ENCODE peak calls at places on chromosomes 5 and 9, in seven cellular contexts. M is lower leg skin, Y is LNCaP clone FGC, N is hepatocyte, W is IMR-90, G is heart right ventricle, A is endodermal cell. L is an unnamed sample.

GRCh38 chr5:14395411-14395810 is 186.2 kb upstream of the OTULINL start:
- DNase-seq in M (no peak), Y (no peak), N (no peak), W (no peak), G (no peak), A (no peak), L (no peak)

GRCh38 chr5:159987031-159987674 is 21.8 kb upstream of the TTC1 start:
- DNase-seq in M (peak; percentile 93), Y (peak; percentile 71), N (peak; percentile 90), W (peak; percentile 58), G (peak; percentile 74), A (peak; percentile 95), L (peak; percentile 86)

GRCh38 chr5:6820851-6821479 is 107.7 kb downstream of the TENT4A start:
- DNase-seq in M (no peak), Y (no peak), N (peak; percentile 67), W (no peak), G (no peak), A (peak; percentile 92), L (no peak)

GRCh38 chr9:137757613-137758029 is 120.0 kb upstream of the CACNA1B start:
- DNase-seq in M (no peak), Y (no peak), N (no peak), W (peak; percentile 86), G (no peak), A (no peak), L (no peak)

GRCh38 chr5:111699976-111700375 is 57.0 kb downstream of the NREP start:
- DNase-seq in M (no peak), Y (no peak), N (no peak), W (no peak), G (no peak), A (no peak), L (no peak)

GRCh38 chr9:136367296-136368145 is 4.0 kb upstream of the DNLZ start:
- DNase-seq in M (no peak), Y (no peak), N (no peak), W (no peak), G (no peak), A (no peak), L (no peak)

GRCh38 chr5:28483327-28484025 is 1445.1 kb upstream of the CDH9 start:
- DNase-seq in M (no peak), Y (no peak), N (no peak), W (no peak), G (no peak), A (no peak), L (no peak)

GRCh38 chr9:114039484-114039883 is 38.6 kb downstream of the AMBP start:
- DNase-seq in M (no peak), Y (no peak), N (no peak), W (no peak), G (no peak), A (peak; percentile 15), L (no peak)

GRCh38 chr5:180208435-180209081 is 453 bp downstream of the RASGEF1C start:
- DNase-seq in M (peak; percentile 80), Y (no peak), N (peak; percentile 50), W (no peak), G (no peak), A (peak; percentile 77), L (peak; percentile 83)

GRCh38 chr5:170287532-170287931 is 10.0 kb downstream of the LCP2 start:
- DNase-seq in M (no peak), Y (no peak), N (no peak), W (no peak), G (no peak), A (no peak), L (no peak)

GRCh38 chr9:124267271-124267807 is 9.6 kb downstream of the NEK6 start:
- DNase-seq in M (peak; percentile 91), Y (no peak), N (no peak), W (peak; percentile 85), G (no peak), A (no peak), L (no peak)

GRCh38 chr5:168681556-168682183 is 102.5 kb upstream of the PANK3 start:
- DNase-seq in M (no peak), Y (no peak), N (peak; percentile 60), W (peak; percentile 57), G (peak; percentile 56), A (peak; percentile 59), L (no peak)

GRCh38 chr9:135355466-135356420 is 123.8 kb upstream of the PPP1R26 start:
- DNase-seq in M (no peak), Y (no peak), N (no peak), W (no peak), G (no peak), A (no peak), L (no peak)

GRCh38 chr9:128702949-128703615 is 779 bp downstream of the PKN3 start:
- DNase-seq in M (peak; percentile 87), Y (no peak), N (no peak), W (no peak), G (peak; percentile 53), A (peak; percentile 88), L (no peak)

GRCh38 chr5:148809781-148810524 is 16.5 kb upstream of the ADRB2 start:
- DNase-seq in M (no peak), Y (no peak), N (no peak), W (no peak), G (no peak), A (no peak), L (no peak)

GRCh38 chr5:1480217-1480616 is 35.0 kb upstream of the SLC6A3 start:
- DNase-seq in M (no peak), Y (no peak), N (no peak), W (no peak), G (peak; percentile 47), A (peak; percentile 62), L (no peak)

GRCh38 chr9:127417130-127418036 is 6.8 kb upstream of the ZNF79 start:
- DNase-seq in M (no peak), Y (no peak), N (no peak), W (peak; percentile 78), G (no peak), A (no peak), L (no peak)

GRCh38 chr9:13787234-13787833 is 507.8 kb upstream of the MPDZ start:
- DNase-seq in M (no peak), Y (no peak), N (peak; percentile 27), W (peak; percentile 46), G (no peak), A (no peak), L (no peak)

DNA sequence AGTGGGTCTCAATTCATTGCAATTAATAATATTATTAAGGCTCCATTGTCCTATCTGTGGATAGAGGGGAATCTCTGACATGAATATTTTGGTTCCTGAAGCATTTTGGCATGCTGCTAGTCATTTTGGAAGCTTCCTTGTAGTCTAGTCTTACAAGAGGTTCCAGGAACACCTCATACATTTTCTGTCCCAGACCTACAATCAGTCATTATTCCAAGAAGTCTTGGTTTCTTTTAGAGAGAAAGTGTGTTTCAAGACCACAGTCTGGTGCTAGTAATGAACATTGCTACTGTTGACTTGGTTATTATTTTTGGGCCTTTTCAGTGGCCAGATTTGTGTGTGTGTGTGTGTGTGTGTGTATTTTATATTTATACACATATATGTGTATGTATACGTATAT is 98.9 kb downstream of the ERCC6L2 start:
- DNase-seq in M (no peak), Y (no peak), N (no peak), W (no peak), G (no peak), A (no peak), L (no peak)
- TF ChIP-seq CTCF in M (no peak), Y (no peak), N (no peak), W (no peak), G (no peak), A (no peak), L (no peak)

DNA sequence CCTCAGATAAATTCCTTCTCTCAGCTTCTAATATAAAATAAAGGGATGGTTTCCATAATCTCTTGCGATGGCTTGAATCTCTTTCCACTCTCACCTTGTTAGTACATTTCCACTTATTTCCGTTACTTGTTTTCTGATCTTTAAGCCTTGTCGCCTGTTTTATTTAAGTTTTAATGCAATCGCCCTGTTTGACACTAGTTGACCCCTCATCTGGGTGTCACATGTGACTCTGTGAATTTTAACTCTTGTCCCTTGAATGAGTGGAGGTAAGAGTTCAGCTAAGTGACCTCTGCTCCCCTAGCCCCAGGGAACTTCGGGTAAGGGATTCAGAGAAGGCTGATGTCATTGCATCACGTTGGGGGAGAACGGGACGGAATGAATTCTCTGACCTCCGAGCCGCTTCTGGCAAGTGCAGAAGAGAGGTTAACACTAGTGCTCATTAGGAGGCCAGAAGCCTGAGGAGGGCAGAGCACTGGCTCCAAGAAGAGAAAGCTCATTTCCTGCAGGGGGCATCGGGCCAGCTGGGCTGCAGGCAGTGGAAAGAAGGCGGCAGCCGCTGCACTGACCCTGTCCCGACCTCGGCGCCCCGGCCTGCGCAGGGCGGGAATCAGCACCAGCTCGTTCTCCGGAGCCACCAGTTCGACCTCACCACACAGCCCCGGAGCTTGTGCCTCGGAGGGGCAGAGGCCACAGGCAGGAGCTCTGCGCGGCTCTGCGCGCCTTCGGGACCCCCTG is 569 bp downstream of the HINT2 start:
- DNase-seq in M (peak; percentile 91), Y (no peak), N (peak; percentile 80), W (peak; percentile 41), G (peak; percentile 76), A (peak; percentile 93), L (no peak)
- TF ChIP-seq CTCF in M (no peak), Y (peak; percentile 37), N (peak; percentile 35), W (peak; percentile 34), G (peak; percentile 27), A (peak; percentile 69), L (peak; percentile 47)

GRCh38 chr5:73998496-73998895 is 372.5 kb downstream of the ARHGEF28 start:
- DNase-seq in M (no peak), Y (peak; percentile 89), N (no peak), W (no peak), G (no peak), A (no peak), L (no peak)

GRCh38 chr5:73996181-73996770 is 370.3 kb downstream of the ARHGEF28 start:
- DNase-seq in M (no peak), Y (no peak), N (no peak), W (no peak), G (no peak), A (no peak), L (no peak)

GRCh38 chr5:73997936-73998335 is 371.9 kb downstream of the ARHGEF28 start:
- DNase-seq in M (no peak), Y (no peak), N (no peak), W (no peak), G (no peak), A (no peak), L (no peak)

GRCh38 chr5:73999306-73999705 is 373.3 kb downstream of the ARHGEF28 start:
- DNase-seq in M (no peak), Y (no peak), N (no peak), W (no peak), G (no peak), A (no peak), L (no peak)

GRCh38 chr5:73994963-73995362 is 369.0 kb downstream of the ARHGEF28 start:
- DNase-seq in M (no peak), Y (no peak), N (no peak), W (no peak), G (no peak), A (no peak), L (no peak)
- TF ChIP-seq CTCF in M (no peak), Y (no peak), N (no peak), W (no peak), G (no peak), A (peak; percentile 52), L (peak; percentile 6)

GRCh38 chr5:80407735-80408474 is at the start of gene ZFYVE16:
- DNase-seq in M (peak; percentile 99), Y (peak; percentile 91), N (peak; percentile 100), W (peak; percentile 96), G (peak; percentile 99), A (peak; percentile 99), L (peak; percentile 99)
- TF ChIP-seq CTCF in M (no peak), Y (no peak), N (peak; percentile 27), W (peak; percentile 30), G (peak; percentile 13), A (peak; percentile 66), L (peak; percentile 48)